ENCODE peak calls at places on chromosome 4, in ten cellular contexts. One of them, this sample, is unnamed.

GRCh38 chr4:2243682-2244380 is 1.9 kb upstream of the HAUS3 start:
- DNase-seq in activated naive CD4-positive, alpha-beta T cell: no peak
- DNase-seq in MCF 10A: peak; percentile 17
- DNase-seq in hepatocyte: peak; percentile 52
- DNase-seq in NCI-H1417 treated with DMSO at 0.1 percent for 48 hours: no peak
- DNase-seq in amniotic stem cell: no peak
- DNase-seq in retina: peak; percentile 31
- DNase-seq in AG10803: peak; percentile 35
- DNase-seq in D341Med: peak; percentile 27
- DNase-seq in SK-N-DZ: peak; percentile 58
- DNase-seq in this sample: no peak

GRCh38 chr4:2365054-2365912 is 53.2 kb downstream of the ZFYVE28 start:
- DNase-seq in activated naive CD4-positive, alpha-beta T cell: no peak
- DNase-seq in MCF 10A: no peak
- DNase-seq in hepatocyte: no peak
- DNase-seq in NCI-H1417 treated with DMSO at 0.1 percent for 48 hours: no peak
- DNase-seq in amniotic stem cell: no peak
- DNase-seq in retina: peak; percentile 36
- DNase-seq in AG10803: no peak
- DNase-seq in D341Med: peak; percentile 33
- DNase-seq in SK-N-DZ: no peak
- DNase-seq in this sample: no peak

GRCh38 chr4:70613893-70614572 is 14.5 kb upstream of the ENAM start:
- DNase-seq in activated naive CD4-positive, alpha-beta T cell: no peak
- DNase-seq in MCF 10A: no peak
- DNase-seq in hepatocyte: no peak
- DNase-seq in NCI-H1417 treated with DMSO at 0.1 percent for 48 hours: no peak
- DNase-seq in amniotic stem cell: no peak
- DNase-seq in retina: no peak
- DNase-seq in AG10803: peak; percentile 18
- DNase-seq in D341Med: no peak
- DNase-seq in SK-N-DZ: no peak
- DNase-seq in this sample: no peak

GRCh38 chr4:19214591-19214990 is 1037.1 kb upstream of the SLIT2 start:
- DNase-seq in activated naive CD4-positive, alpha-beta T cell: no peak
- DNase-seq in MCF 10A: no peak
- DNase-seq in hepatocyte: peak; percentile 10
- DNase-seq in NCI-H1417 treated with DMSO at 0.1 percent for 48 hours: no peak
- DNase-seq in amniotic stem cell: no peak
- DNase-seq in retina: no peak
- DNase-seq in AG10803: no peak
- DNase-seq in D341Med: no peak
- DNase-seq in SK-N-DZ: no peak
- DNase-seq in this sample: no peak

GRCh38 chr4:792729-793108 is 33.2 kb downstream of the CPLX1 start:
- DNase-seq in activated naive CD4-positive, alpha-beta T cell: no peak
- DNase-seq in MCF 10A: no peak
- DNase-seq in hepatocyte: no peak
- DNase-seq in NCI-H1417 treated with DMSO at 0.1 percent for 48 hours: no peak
- DNase-seq in amniotic stem cell: no peak
- DNase-seq in retina: peak; percentile 19
- DNase-seq in AG10803: peak; percentile 6
- DNase-seq in D341Med: no peak
- DNase-seq in SK-N-DZ: no peak
- DNase-seq in this sample: no peak

GRCh38 chr4:1105662-1106061 is 7.7 kb downstream of the RNF212 start:
- DNase-seq in activated naive CD4-positive, alpha-beta T cell: no peak
- DNase-seq in MCF 10A: no peak
- DNase-seq in hepatocyte: no peak
- DNase-seq in NCI-H1417 treated with DMSO at 0.1 percent for 48 hours: no peak
- DNase-seq in amniotic stem cell: no peak
- DNase-seq in retina: peak; percentile 73
- DNase-seq in AG10803: no peak
- DNase-seq in D341Med: no peak
- DNase-seq in SK-N-DZ: no peak
- DNase-seq in this sample: no peak

GRCh38 chr4:119537586-119537985 is 91.0 kb downstream of the PDE5A start:
- DNase-seq in activated naive CD4-positive, alpha-beta T cell: no peak
- DNase-seq in MCF 10A: no peak
- DNase-seq in hepatocyte: no peak
- DNase-seq in NCI-H1417 treated with DMSO at 0.1 percent for 48 hours: no peak
- DNase-seq in amniotic stem cell: no peak
- DNase-seq in retina: no peak
- DNase-seq in AG10803: no peak
- DNase-seq in D341Med: no peak
- DNase-seq in SK-N-DZ: no peak
- DNase-seq in this sample: no peak

GRCh38 chr4:67877086-67877485 is 6.7 kb downstream of the TMPRSS11D start:
- DNase-seq in activated naive CD4-positive, alpha-beta T cell: no peak
- DNase-seq in MCF 10A: no peak
- DNase-seq in hepatocyte: no peak
- DNase-seq in NCI-H1417 treated with DMSO at 0.1 percent for 48 hours: no peak
- DNase-seq in amniotic stem cell: no peak
- DNase-seq in retina: peak; percentile 78
- DNase-seq in AG10803: no peak
- DNase-seq in D341Med: no peak
- DNase-seq in SK-N-DZ: no peak
- DNase-seq in this sample: no peak

GRCh38 chr4:97367878-97368277 is 775.4 kb downstream of the STPG2 start:
- DNase-seq in activated naive CD4-positive, alpha-beta T cell: no peak
- DNase-seq in MCF 10A: peak; percentile 92
- DNase-seq in hepatocyte: peak; percentile 10
- DNase-seq in NCI-H1417 treated with DMSO at 0.1 percent for 48 hours: no peak
- DNase-seq in amniotic stem cell: no peak
- DNase-seq in retina: no peak
- DNase-seq in AG10803: no peak
- DNase-seq in D341Med: no peak
- DNase-seq in SK-N-DZ: no peak
- DNase-seq in this sample: no peak

GRCh38 chr4:83356899-83357661 is 22.4 kb upstream of the HPSE start:
- DNase-seq in activated naive CD4-positive, alpha-beta T cell: no peak
- DNase-seq in MCF 10A: peak; percentile 90
- DNase-seq in hepatocyte: peak; percentile 63
- DNase-seq in NCI-H1417 treated with DMSO at 0.1 percent for 48 hours: no peak
- DNase-seq in amniotic stem cell: peak; percentile 71
- DNase-seq in retina: no peak
- DNase-seq in AG10803: peak; percentile 89
- DNase-seq in D341Med: no peak
- DNase-seq in SK-N-DZ: no peak
- DNase-seq in this sample: no peak

GRCh38 chr4:40840255-40840984 is 90.7 kb downstream of the NSUN7 start:
- DNase-seq in activated naive CD4-positive, alpha-beta T cell: no peak
- DNase-seq in MCF 10A: no peak
- DNase-seq in hepatocyte: no peak
- DNase-seq in NCI-H1417 treated with DMSO at 0.1 percent for 48 hours: no peak
- DNase-seq in amniotic stem cell: no peak
- DNase-seq in retina: no peak
- DNase-seq in AG10803: no peak
- DNase-seq in D341Med: no peak
- DNase-seq in SK-N-DZ: no peak
- DNase-seq in this sample: no peak

GRCh38 chr4:43242611-43243010 is 350.1 kb downstream of the GRXCR1 start:
- DNase-seq in activated naive CD4-positive, alpha-beta T cell: no peak
- DNase-seq in MCF 10A: peak; percentile 22
- DNase-seq in hepatocyte: no peak
- DNase-seq in NCI-H1417 treated with DMSO at 0.1 percent for 48 hours: no peak
- DNase-seq in amniotic stem cell: no peak
- DNase-seq in retina: no peak
- DNase-seq in AG10803: peak; percentile 64
- DNase-seq in D341Med: no peak
- DNase-seq in SK-N-DZ: no peak
- DNase-seq in this sample: no peak

GRCh38 chr4:117134386-117134785 is 49.0 kb upstream of the TRAM1L1 start:
- DNase-seq in activated naive CD4-positive, alpha-beta T cell: no peak
- DNase-seq in MCF 10A: peak; percentile 71
- DNase-seq in hepatocyte: peak; percentile 77
- DNase-seq in NCI-H1417 treated with DMSO at 0.1 percent for 48 hours: no peak
- DNase-seq in amniotic stem cell: peak; percentile 47
- DNase-seq in retina: peak; percentile 45
- DNase-seq in AG10803: peak; percentile 10
- DNase-seq in D341Med: peak; percentile 49
- DNase-seq in SK-N-DZ: peak; percentile 49
- DNase-seq in this sample: no peak

GRCh38 chr4:30536231-30536630 is 183.9 kb upstream of the PCDH7 start:
- DNase-seq in activated naive CD4-positive, alpha-beta T cell: no peak
- DNase-seq in MCF 10A: peak; percentile 36
- DNase-seq in hepatocyte: no peak
- DNase-seq in NCI-H1417 treated with DMSO at 0.1 percent for 48 hours: no peak
- DNase-seq in amniotic stem cell: no peak
- DNase-seq in retina: no peak
- DNase-seq in AG10803: no peak
- DNase-seq in D341Med: no peak
- DNase-seq in SK-N-DZ: no peak
- DNase-seq in this sample: no peak

GRCh38 chr4:42151568-42152506 is 618 bp downstream of the BEND4 start:
- DNase-seq in activated naive CD4-positive, alpha-beta T cell: no peak
- DNase-seq in MCF 10A: no peak
- DNase-seq in hepatocyte: peak; percentile 26
- DNase-seq in NCI-H1417 treated with DMSO at 0.1 percent for 48 hours: peak; percentile 18
- DNase-seq in amniotic stem cell: no peak
- DNase-seq in retina: peak; percentile 87
- DNase-seq in AG10803: no peak
- DNase-seq in D341Med: peak; percentile 91
- DNase-seq in SK-N-DZ: peak; percentile 92
- DNase-seq in this sample: peak; percentile 13

GRCh38 chr4:174380699-174381098 is 97.0 kb downstream of the CEP44 start:
- DNase-seq in activated naive CD4-positive, alpha-beta T cell: no peak
- DNase-seq in MCF 10A: no peak
- DNase-seq in hepatocyte: no peak
- DNase-seq in NCI-H1417 treated with DMSO at 0.1 percent for 48 hours: no peak
- DNase-seq in amniotic stem cell: no peak
- DNase-seq in retina: no peak
- DNase-seq in AG10803: no peak
- DNase-seq in D341Med: no peak
- DNase-seq in SK-N-DZ: no peak
- DNase-seq in this sample: no peak

GRCh38 chr4:56424697-56425514 is 10.5 kb downstream of the PPAT start:
- DNase-seq in activated naive CD4-positive, alpha-beta T cell: no peak
- DNase-seq in MCF 10A: peak; percentile 53
- DNase-seq in hepatocyte: peak; percentile 54
- DNase-seq in NCI-H1417 treated with DMSO at 0.1 percent for 48 hours: no peak
- DNase-seq in amniotic stem cell: peak; percentile 41
- DNase-seq in retina: no peak
- DNase-seq in AG10803: peak; percentile 42
- DNase-seq in D341Med: peak; percentile 33
- DNase-seq in SK-N-DZ: no peak
- DNase-seq in this sample: no peak

GRCh38 chr4:95048296-95048695 is 290.5 kb downstream of the BMPR1B start:
- DNase-seq in activated naive CD4-positive, alpha-beta T cell: no peak
- DNase-seq in MCF 10A: no peak
- DNase-seq in hepatocyte: no peak
- DNase-seq in NCI-H1417 treated with DMSO at 0.1 percent for 48 hours: no peak
- DNase-seq in amniotic stem cell: no peak
- DNase-seq in retina: no peak
- DNase-seq in AG10803: peak; percentile 21
- DNase-seq in D341Med: no peak
- DNase-seq in SK-N-DZ: no peak
- DNase-seq in this sample: no peak

GRCh38 chr4:37530451-37530850 is 155.7 kb downstream of the RELL1 start:
- DNase-seq in activated naive CD4-positive, alpha-beta T cell: no peak
- DNase-seq in MCF 10A: no peak
- DNase-seq in hepatocyte: no peak
- DNase-seq in NCI-H1417 treated with DMSO at 0.1 percent for 48 hours: no peak
- DNase-seq in amniotic stem cell: no peak
- DNase-seq in retina: no peak
- DNase-seq in AG10803: no peak
- DNase-seq in D341Med: no peak
- DNase-seq in SK-N-DZ: no peak
- DNase-seq in this sample: no peak

GRCh38 chr4:22237155-22237751 is 278.6 kb downstream of the ADGRA3 start:
- DNase-seq in activated naive CD4-positive, alpha-beta T cell: no peak
- DNase-seq in MCF 10A: peak; percentile 44
- DNase-seq in hepatocyte: peak; percentile 69
- DNase-seq in NCI-H1417 treated with DMSO at 0.1 percent for 48 hours: no peak
- DNase-seq in amniotic stem cell: no peak
- DNase-seq in retina: no peak
- DNase-seq in AG10803: no peak
- DNase-seq in D341Med: peak; percentile 77
- DNase-seq in SK-N-DZ: peak; percentile 38
- DNase-seq in this sample: no peak

GRCh38 chr4:113561758-113562157 is 199.8 kb downstream of the CAMK2D start:
- DNase-seq in activated naive CD4-positive, alpha-beta T cell: no peak
- DNase-seq in MCF 10A: no peak
- DNase-seq in hepatocyte: no peak
- DNase-seq in NCI-H1417 treated with DMSO at 0.1 percent for 48 hours: no peak
- DNase-seq in amniotic stem cell: no peak
- DNase-seq in retina: no peak
- DNase-seq in AG10803: no peak
- DNase-seq in D341Med: no peak
- DNase-seq in SK-N-DZ: no peak
- DNase-seq in this sample: no peak

GRCh38 chr4:170662250-170662649 is 572.5 kb upstream of the AADAT start:
- DNase-seq in activated naive CD4-positive, alpha-beta T cell: no peak
- DNase-seq in MCF 10A: no peak
- DNase-seq in hepatocyte: no peak
- DNase-seq in NCI-H1417 treated with DMSO at 0.1 percent for 48 hours: no peak
- DNase-seq in amniotic stem cell: no peak
- DNase-seq in retina: no peak
- DNase-seq in AG10803: no peak
- DNase-seq in D341Med: no peak
- DNase-seq in SK-N-DZ: peak; percentile 36
- DNase-seq in this sample: no peak

GRCh38 chr4:3352505-3352904 is 59.7 kb downstream of the RGS12 start:
- DNase-seq in activated naive CD4-positive, alpha-beta T cell: no peak
- DNase-seq in MCF 10A: no peak
- DNase-seq in hepatocyte: no peak
- DNase-seq in NCI-H1417 treated with DMSO at 0.1 percent for 48 hours: no peak
- DNase-seq in amniotic stem cell: no peak
- DNase-seq in retina: no peak
- DNase-seq in AG10803: no peak
- DNase-seq in D341Med: no peak
- DNase-seq in SK-N-DZ: no peak
- DNase-seq in this sample: no peak

GRCh38 chr4:157121396-157121795 is 45.4 kb downstream of the GLRB start:
- DNase-seq in activated naive CD4-positive, alpha-beta T cell: no peak
- DNase-seq in MCF 10A: no peak
- DNase-seq in hepatocyte: no peak
- DNase-seq in NCI-H1417 treated with DMSO at 0.1 percent for 48 hours: no peak
- DNase-seq in amniotic stem cell: no peak
- DNase-seq in retina: no peak
- DNase-seq in AG10803: peak; percentile 65
- DNase-seq in D341Med: no peak
- DNase-seq in SK-N-DZ: no peak
- DNase-seq in this sample: no peak

GRCh38 chr4:173243321-173243720 is 74.7 kb downstream of the GALNT7 start:
- DNase-seq in activated naive CD4-positive, alpha-beta T cell: no peak
- DNase-seq in MCF 10A: peak; percentile 71
- DNase-seq in hepatocyte: peak; percentile 34
- DNase-seq in NCI-H1417 treated with DMSO at 0.1 percent for 48 hours: no peak
- DNase-seq in amniotic stem cell: peak; percentile 39
- DNase-seq in retina: no peak
- DNase-seq in AG10803: peak; percentile 25
- DNase-seq in D341Med: no peak
- DNase-seq in SK-N-DZ: no peak
- DNase-seq in this sample: no peak

GRCh38 chr4:102449751-102450352 is 51.3 kb upstream of the NFKB1 start:
- DNase-seq in activated naive CD4-positive, alpha-beta T cell: no peak
- DNase-seq in MCF 10A: peak; percentile 72
- DNase-seq in hepatocyte: peak; percentile 69
- DNase-seq in NCI-H1417 treated with DMSO at 0.1 percent for 48 hours: peak; percentile 40
- DNase-seq in amniotic stem cell: peak; percentile 61
- DNase-seq in retina: peak; percentile 48
- DNase-seq in AG10803: peak; percentile 61
- DNase-seq in D341Med: peak; percentile 54
- DNase-seq in SK-N-DZ: peak; percentile 60
- DNase-seq in this sample: peak; percentile 46

GRCh38 chr4:8123389-8123788 is 35.2 kb downstream of the ABLIM2 start:
- DNase-seq in activated naive CD4-positive, alpha-beta T cell: no peak
- DNase-seq in MCF 10A: no peak
- DNase-seq in hepatocyte: no peak
- DNase-seq in NCI-H1417 treated with DMSO at 0.1 percent for 48 hours: no peak
- DNase-seq in amniotic stem cell: no peak
- DNase-seq in retina: no peak
- DNase-seq in AG10803: no peak
- DNase-seq in D341Med: no peak
- DNase-seq in SK-N-DZ: no peak
- DNase-seq in this sample: no peak

GRCh38 chr4:1024882-1025552 is 13.6 kb downstream of the FGFRL1 start:
- DNase-seq in activated naive CD4-positive, alpha-beta T cell: no peak
- DNase-seq in MCF 10A: no peak
- DNase-seq in hepatocyte: no peak
- DNase-seq in NCI-H1417 treated with DMSO at 0.1 percent for 48 hours: no peak
- DNase-seq in amniotic stem cell: no peak
- DNase-seq in retina: no peak
- DNase-seq in AG10803: no peak
- DNase-seq in D341Med: no peak
- DNase-seq in SK-N-DZ: no peak
- DNase-seq in this sample: no peak